ENCODE peak calls at places on chromosomes 16 and 17, in eight cellular contexts. A is globus pallidus; S is NCI-H1417; D is HT1080; G is HL-60; W is stimulated activated CD4-positive, alpha-beta T cell treated with anti-CD3 and anti-CD28 coated beads, Interleukin-15, amount 100 ng/mL, for 24 hours; I is RPMI8226; L is T-helper 17 cell. U is an unnamed sample.

GRCh38 chr16:11621539-11621919 is 34.8 kb upstream of the LITAF start:
- DNase-seq in D (no peak), A (no peak), I (no peak), S (no peak), G (no peak), L (no peak), W (no peak), U (no peak)

GRCh38 chr17:52128721-52129120 is 29.8 kb downstream of the CA10 start:
- DNase-seq in G (no peak), L (no peak), A (no peak), I (no peak), D (peak; percentile 20), W (no peak), S (no peak), U (no peak)

GRCh38 chr17:82679586-82680465 is 18.7 kb downstream of the RAB40B start:
- DNase-seq in I (no peak), W (no peak), L (no peak), D (no peak), G (no peak), S (no peak), A (no peak), U (no peak)

GRCh38 chr17:7885357-7886226 is 3.0 kb upstream of the CHD3 start:
- DNase-seq in W (peak; percentile 66), G (no peak), L (peak; percentile 16), D (peak; percentile 51), S (peak; percentile 58), I (peak; percentile 50), A (peak; percentile 20), U (no peak)

GRCh38 chr17:48307222-48307621 is 122.8 kb downstream of the SKAP1 start:
- DNase-seq in L (no peak), S (no peak), G (no peak), A (no peak), I (no peak), D (no peak), W (no peak), U (no peak)

GRCh38 chr16:66300037-66300436 is 66.5 kb upstream of the CDH5 start:
- DNase-seq in G (no peak), S (no peak), D (no peak), W (no peak), I (no peak), A (no peak), L (no peak), U (peak; percentile 15)

GRCh38 chr17:8237175-8237574 is 10.7 kb downstream of the CTC1 start:
- DNase-seq in I (no peak), S (peak; percentile 25), L (no peak), G (no peak), D (no peak), W (no peak), A (no peak), U (peak; percentile 91)

GRCh38 chr17:1506649-1507254 is 9.7 kb downstream of the INPP5K start:
- DNase-seq in D (no peak), A (no peak), S (no peak), L (no peak), G (no peak), W (no peak), I (no peak), U (no peak)

GRCh38 chr17:55722742-55723487 is at the start of gene TMEM100:
- DNase-seq in L (no peak), S (no peak), I (no peak), G (no peak), A (no peak), W (no peak), D (peak; percentile 40), U (no peak)

GRCh38 chr17:72510454-72511016 is 389.7 kb downstream of the SOX9 start:
- DNase-seq in I (peak; percentile 93), G (no peak), D (peak; percentile 39), A (no peak), S (no peak), W (no peak), L (no peak), U (no peak)

GRCh38 chr17:75769536-75769935 is 4.5 kb upstream of the GALK1 start:
- DNase-seq in S (peak; percentile 26), I (no peak), D (no peak), W (no peak), L (no peak), G (no peak), A (no peak), U (peak; percentile 42)

GRCh38 chr17:1630662-1631061 is 2.0 kb upstream of the SLC43A2 start:
- DNase-seq in S (no peak), L (no peak), I (peak; percentile 67), A (no peak), W (no peak), D (peak; percentile 48), G (no peak), U (no peak)

U was measured in left lobe of liver.